ENCODE peak calls at places on chromosomes 2 and 18, in seven cellular contexts. I, J, U, E, L, M and G are unnamed samples.

GRCh38 chr2:177604291-177605065 is 211.9 kb downstream of the AGPS start:
- DNase-seq in I (peak; percentile 93), J (peak; percentile 27), U (no peak), E (peak; percentile 9), L (no peak), M (no peak), G (peak; percentile 38)

GRCh38 chr18:903703-904102 is 968 bp upstream of the ADCYAP1 start:
- DNase-seq in I (peak; percentile 59), J (no peak), U (no peak), E (no peak), L (no peak), M (peak; percentile 23), G (no peak)

GRCh38 chr2:54206596-54206995 is 49.4 kb downstream of the TSPYL6 start:
- DNase-seq in I (peak; percentile 77), J (peak; percentile 16), U (no peak), E (peak; percentile 12), L (no peak), M (no peak), G (no peak)

GRCh38 chr2:2182688-2183087 is 148.4 kb downstream of the MYT1L start:
- DNase-seq in I (no peak), J (no peak), U (no peak), E (no peak), L (peak; percentile 62), M (no peak), G (no peak)

GRCh38 chr2:238449909-238450417 is 23.2 kb downstream of the ASB1 start:
- DNase-seq in I (peak; percentile 50), J (no peak), U (peak; percentile 77), E (no peak), L (peak; percentile 89), M (no peak), G (no peak)

GRCh38 chr18:48952287-48953095 is 1.7 kb upstream of the SMAD7 start:
- DNase-seq in I (peak; percentile 83), J (peak; percentile 42), U (peak; percentile 91), E (peak; percentile 61), L (no peak), M (peak; percentile 52), G (no peak)

GRCh38 chr18:3454365-3455089 is 4.6 kb downstream of the TGIF1 start:
- DNase-seq in I (peak; percentile 85), J (peak; percentile 70), U (no peak), E (no peak), L (no peak), M (peak; percentile 42), G (no peak)

GRCh38 chr2:40348665-40349064 is 103.2 kb downstream of the SLC8A1 start:
- DNase-seq in I (no peak), J (no peak), U (no peak), E (no peak), L (no peak), M (no peak), G (peak; percentile 94)

GRCh38 chr2:27735263-27735904 is 36.1 kb upstream of the MRPL33 start:
- DNase-seq in I (peak; percentile 68), J (peak; percentile 46), U (peak; percentile 88), E (peak; percentile 70), L (no peak), M (peak; percentile 57), G (no peak)

GRCh38 chr18:74994502-74995403 is 214.2 kb downstream of the PTGR3 start:
- DNase-seq in I (peak; percentile 8), J (no peak), U (no peak), E (no peak), L (no peak), M (no peak), G (no peak)

GRCh38 chr2:128260239-128261138 is 58.2 kb downstream of the HS6ST1 start:
- DNase-seq in I (peak; percentile 90), J (no peak), U (no peak), E (peak; percentile 87), L (peak; percentile 87), M (no peak), G (peak; percentile 45)

GRCh38 chr18:74342416-74343043 is 26.9 kb downstream of the C18orf63 start:
- DNase-seq in I (peak; percentile 90), J (peak; percentile 72), U (no peak), E (no peak), L (no peak), M (peak; percentile 27), G (no peak)

GRCh38 chr18:50709215-50709614 is 110.6 kb downstream of the MRO start:
- DNase-seq in I (no peak), J (no peak), U (peak; percentile 42), E (no peak), L (no peak), M (no peak), G (no peak)

GRCh38 chr2:238717084-238717483 is 130.8 kb upstream of the TWIST2 start:
- DNase-seq in I (no peak), J (no peak), U (no peak), E (no peak), L (peak; percentile 71), M (no peak), G (no peak)

GRCh38 chr2:2623939-2624338 is 292.9 kb upstream of the MYT1L start:
- DNase-seq in I (no peak), J (no peak), U (no peak), E (no peak), L (no peak), M (no peak), G (no peak)

GRCh38 chr2:110768591-110768990 is 36.2 kb downstream of the ACOXL start:
- DNase-seq in I (no peak), J (peak; percentile 77), U (no peak), E (no peak), L (no peak), M (no peak), G (no peak)

GRCh38 chr18:80171190-80171872 is 62.3 kb downstream of the ADNP2 start:
- DNase-seq in I (peak; percentile 80), J (no peak), U (no peak), E (peak; percentile 32), L (no peak), M (peak; percentile 24), G (peak; percentile 16)